ENCODE peak calls at places on chromosomes 2 and 18, in seven cellular contexts. One of them, this sample, is unnamed.
A peak's percentile ranks its signal among the peaks of the same experiment; 100 is the strongest.

GRCh38 chr2:113012436-113013335 is 7.4 kb downstream of the IL36A start:
- DNase-seq in A549: peak; percentile 60
- DNase-seq in GM20000: no peak
- DNase-seq in anterior cingulate cortex: no peak
- DNase-seq in NCI-H2171: no peak
- DNase-seq in Calu3: peak; percentile 14
- DNase-seq in skeletal muscle cell: no peak
- DNase-seq in this sample: peak; percentile 20

GRCh38 chr18:69215151-69215550 is 185.5 kb upstream of the DOK6 start:
- DNase-seq in A549: no peak
- DNase-seq in GM20000: no peak
- DNase-seq in anterior cingulate cortex: no peak
- DNase-seq in NCI-H2171: peak; percentile 46
- DNase-seq in Calu3: no peak
- DNase-seq in skeletal muscle cell: no peak
- DNase-seq in this sample: no peak

GRCh38 chr2:236355911-236356310 is 91.7 kb upstream of the ASB18 start:
- DNase-seq in A549: no peak
- DNase-seq in GM20000: no peak
- DNase-seq in anterior cingulate cortex: no peak
- DNase-seq in NCI-H2171: no peak
- DNase-seq in Calu3: no peak
- DNase-seq in skeletal muscle cell: no peak
- DNase-seq in this sample: no peak

GRCh38 chr18:27423581-27423980 is 238.5 kb upstream of the CHST9 start:
- DNase-seq in A549: no peak
- DNase-seq in GM20000: no peak
- DNase-seq in anterior cingulate cortex: no peak
- DNase-seq in NCI-H2171: no peak
- DNase-seq in Calu3: no peak
- DNase-seq in skeletal muscle cell: no peak
- DNase-seq in this sample: no peak

GRCh38 chr2:231605607-231606091 is 13.0 kb downstream of the TEX44 start:
- DNase-seq in A549: no peak
- DNase-seq in GM20000: no peak
- DNase-seq in anterior cingulate cortex: no peak
- DNase-seq in NCI-H2171: no peak
- DNase-seq in Calu3: no peak
- DNase-seq in skeletal muscle cell: no peak
- DNase-seq in this sample: no peak

GRCh38 chr18:26556573-26556972 is 8.2 kb upstream of the KCTD1 start:
- DNase-seq in A549: no peak
- DNase-seq in GM20000: no peak
- DNase-seq in anterior cingulate cortex: no peak
- DNase-seq in NCI-H2171: no peak
- DNase-seq in Calu3: no peak
- DNase-seq in skeletal muscle cell: no peak
- DNase-seq in this sample: peak; percentile 41

GRCh38 chr2:239807568-239807967 is 217.6 kb downstream of the NDUFA10 start:
- DNase-seq in A549: no peak
- DNase-seq in GM20000: no peak
- DNase-seq in anterior cingulate cortex: no peak
- DNase-seq in NCI-H2171: no peak
- DNase-seq in Calu3: no peak
- DNase-seq in skeletal muscle cell: no peak
- DNase-seq in this sample: no peak

GRCh38 chr2:73640537-73640936 is 1.7 kb downstream of the NAT8 start:
- DNase-seq in A549: no peak
- DNase-seq in GM20000: no peak
- DNase-seq in anterior cingulate cortex: no peak
- DNase-seq in NCI-H2171: no peak
- DNase-seq in Calu3: no peak
- DNase-seq in skeletal muscle cell: no peak
- DNase-seq in this sample: peak; percentile 3

GRCh38 chr2:42810971-42811865 is 18.8 kb upstream of the HAAO start:
- DNase-seq in A549: peak; percentile 32
- DNase-seq in GM20000: peak; percentile 63
- DNase-seq in anterior cingulate cortex: no peak
- DNase-seq in NCI-H2171: peak; percentile 52
- DNase-seq in Calu3: peak; percentile 35
- DNase-seq in skeletal muscle cell: no peak
- DNase-seq in this sample: no peak

GRCh38 chr2:109144271-109144670 is 15.3 kb downstream of the SH3RF3 start:
- DNase-seq in A549: no peak
- DNase-seq in GM20000: no peak
- DNase-seq in anterior cingulate cortex: no peak
- DNase-seq in NCI-H2171: no peak
- DNase-seq in Calu3: no peak
- DNase-seq in skeletal muscle cell: no peak
- DNase-seq in this sample: no peak

GRCh38 chr2:240906911-240907590 is 915 bp downstream of the CROCC2 start:
- DNase-seq in A549: no peak
- DNase-seq in GM20000: no peak
- DNase-seq in anterior cingulate cortex: no peak
- DNase-seq in NCI-H2171: no peak
- DNase-seq in Calu3: no peak
- DNase-seq in skeletal muscle cell: no peak
- DNase-seq in this sample: no peak

GRCh38 chr2:190344275-190344827 is 962 bp downstream of the INPP1 start:
- DNase-seq in A549: peak; percentile 48
- DNase-seq in GM20000: peak; percentile 82
- DNase-seq in anterior cingulate cortex: no peak
- DNase-seq in NCI-H2171: no peak
- DNase-seq in Calu3: peak; percentile 54
- DNase-seq in skeletal muscle cell: no peak
- DNase-seq in this sample: no peak

GRCh38 chr2:202375611-202376408 is at the start of gene BMPR2:
- DNase-seq in A549: peak; percentile 39
- DNase-seq in GM20000: peak; percentile 92
- DNase-seq in anterior cingulate cortex: peak; percentile 72
- DNase-seq in NCI-H2171: peak; percentile 86
- DNase-seq in Calu3: peak; percentile 94
- DNase-seq in skeletal muscle cell: peak; percentile 68
- DNase-seq in this sample: peak; percentile 81

GRCh38 chr2:133526468-133526769 is 41.8 kb downstream of the NCKAP5 start:
- DNase-seq in A549: no peak
- DNase-seq in GM20000: no peak
- DNase-seq in anterior cingulate cortex: no peak
- DNase-seq in NCI-H2171: no peak
- DNase-seq in Calu3: no peak
- DNase-seq in skeletal muscle cell: no peak
- DNase-seq in this sample: no peak

GRCh38 chr2:38116762-38117161 is 40.8 kb upstream of the CYP1B1 start:
- DNase-seq in A549: no peak
- DNase-seq in GM20000: no peak
- DNase-seq in anterior cingulate cortex: no peak
- DNase-seq in NCI-H2171: no peak
- DNase-seq in Calu3: no peak
- DNase-seq in skeletal muscle cell: no peak
- DNase-seq in this sample: peak; percentile 86

GRCh38 chr2:162989507-162989906 is 150.9 kb upstream of the KCNH7 start:
- DNase-seq in A549: no peak
- DNase-seq in GM20000: no peak
- DNase-seq in anterior cingulate cortex: no peak
- DNase-seq in NCI-H2171: peak; percentile 13
- DNase-seq in Calu3: peak; percentile 27
- DNase-seq in skeletal muscle cell: no peak
- DNase-seq in this sample: no peak

GRCh38 chr2:15364561-15364960 is 196.6 kb downstream of the NBAS start:
- DNase-seq in A549: no peak
- DNase-seq in GM20000: no peak
- DNase-seq in anterior cingulate cortex: no peak
- DNase-seq in NCI-H2171: no peak
- DNase-seq in Calu3: no peak
- DNase-seq in skeletal muscle cell: no peak
- DNase-seq in this sample: no peak

GRCh38 chr2:28439763-28440162 is 47.1 kb downstream of the FOSL2 start:
- DNase-seq in A549: no peak
- DNase-seq in GM20000: no peak
- DNase-seq in anterior cingulate cortex: no peak
- DNase-seq in NCI-H2171: no peak
- DNase-seq in Calu3: no peak
- DNase-seq in skeletal muscle cell: no peak
- DNase-seq in this sample: no peak

GRCh38 chr18:63823516-63824219 is 48.5 kb downstream of the SERPINB7 start:
- DNase-seq in A549: no peak
- DNase-seq in GM20000: peak; percentile 23
- DNase-seq in anterior cingulate cortex: no peak
- DNase-seq in NCI-H2171: no peak
- DNase-seq in Calu3: peak; percentile 18
- DNase-seq in skeletal muscle cell: peak; percentile 39
- DNase-seq in this sample: no peak

GRCh38 chr2:199707584-199708185 is 143.3 kb downstream of the FTCDNL1 start:
- DNase-seq in A549: no peak
- DNase-seq in GM20000: no peak
- DNase-seq in anterior cingulate cortex: no peak
- DNase-seq in NCI-H2171: no peak
- DNase-seq in Calu3: no peak
- DNase-seq in skeletal muscle cell: no peak
- DNase-seq in this sample: no peak

GRCh38 chr2:161981679-161982300 is 92.2 kb downstream of the DPP4 start:
- DNase-seq in A549: no peak
- DNase-seq in GM20000: no peak
- DNase-seq in anterior cingulate cortex: no peak
- DNase-seq in NCI-H2171: peak; percentile 85
- DNase-seq in Calu3: no peak
- DNase-seq in skeletal muscle cell: no peak
- DNase-seq in this sample: no peak

GRCh38 chr18:8800041-8800441 is 94.7 kb downstream of the MTCL1 start:
- DNase-seq in A549: no peak
- DNase-seq in GM20000: no peak
- DNase-seq in anterior cingulate cortex: no peak
- DNase-seq in NCI-H2171: no peak
- DNase-seq in Calu3: no peak
- DNase-seq in skeletal muscle cell: peak; percentile 80
- DNase-seq in this sample: no peak

GRCh38 chr18:23388357-23388756 is 64.7 kb upstream of the RIOK3 start:
- DNase-seq in A549: no peak
- DNase-seq in GM20000: no peak
- DNase-seq in anterior cingulate cortex: no peak
- DNase-seq in NCI-H2171: no peak
- DNase-seq in Calu3: no peak
- DNase-seq in skeletal muscle cell: no peak
- DNase-seq in this sample: no peak

GRCh38 chr2:1136071-1136470 is 185.4 kb downstream of the SNTG2 start:
- DNase-seq in A549: no peak
- DNase-seq in GM20000: no peak
- DNase-seq in anterior cingulate cortex: no peak
- DNase-seq in NCI-H2171: no peak
- DNase-seq in Calu3: no peak
- DNase-seq in skeletal muscle cell: peak; percentile 1
- DNase-seq in this sample: peak; percentile 4

GRCh38 chr2:65722028-65722427 is 289.6 kb upstream of the SPRED2 start:
- DNase-seq in A549: no peak
- DNase-seq in GM20000: no peak
- DNase-seq in anterior cingulate cortex: no peak
- DNase-seq in NCI-H2171: no peak
- DNase-seq in Calu3: peak; percentile 26
- DNase-seq in skeletal muscle cell: no peak
- DNase-seq in this sample: peak; percentile 3

GRCh38 chr18:80103231-80103630 is 5.8 kb upstream of the ADNP2 start:
- DNase-seq in A549: no peak
- DNase-seq in GM20000: no peak
- DNase-seq in anterior cingulate cortex: no peak
- DNase-seq in NCI-H2171: no peak
- DNase-seq in Calu3: no peak
- DNase-seq in skeletal muscle cell: peak; percentile 63
- DNase-seq in this sample: peak; percentile 93

GRCh38 chr2:40405440-40405839 is 46.5 kb downstream of the SLC8A1 start:
- DNase-seq in A549: no peak
- DNase-seq in GM20000: no peak
- DNase-seq in anterior cingulate cortex: no peak
- DNase-seq in NCI-H2171: no peak
- DNase-seq in Calu3: no peak
- DNase-seq in skeletal muscle cell: no peak
- DNase-seq in this sample: no peak

GRCh38 chr2:66581461-66582363 is 146.8 kb downstream of the MEIS1 start:
- DNase-seq in A549: no peak
- DNase-seq in GM20000: no peak
- DNase-seq in anterior cingulate cortex: no peak
- DNase-seq in NCI-H2171: no peak
- DNase-seq in Calu3: no peak
- DNase-seq in skeletal muscle cell: no peak
- DNase-seq in this sample: no peak

GRCh38 chr18:136433-136832 is 21.9 kb upstream of the USP14 start:
- DNase-seq in A549: no peak
- DNase-seq in GM20000: no peak
- DNase-seq in anterior cingulate cortex: no peak
- DNase-seq in NCI-H2171: peak; percentile 27
- DNase-seq in Calu3: no peak
- DNase-seq in skeletal muscle cell: no peak
- DNase-seq in this sample: no peak

This sample was measured in stromal cell of bone marrow.